ENCODE peak calls at places on chromosome 13, in ten cellular contexts. T, L, N, U, W, S, G, O, A and Y are unnamed samples.

GRCh38 chr13:98476106-98476505 is 100.8 kb downstream of the STK24 start:
- DNase-seq in T (no peak), L (no peak), N (peak; percentile 68), U (no peak), W (no peak), S (no peak), G (no peak), O (no peak), A (no peak), Y (no peak)

GRCh38 chr13:111533900-111534645 is 213.6 kb downstream of the TEX29 start:
- DNase-seq in T (no peak), L (no peak), N (no peak), U (no peak), W (no peak), S (no peak), G (no peak), O (no peak), A (no peak), Y (no peak)

GRCh38 chr13:46232281-46232680 is 20.6 kb downstream of the LRRC63 start:
- DNase-seq in T (no peak), L (no peak), N (no peak), U (no peak), W (no peak), S (peak; percentile 43), G (no peak), O (no peak), A (no peak), Y (no peak)

GRCh38 chr13:42964681-42965305 is 27.2 kb downstream of the EPSTI1 start:
- DNase-seq in T (no peak), L (no peak), N (no peak), U (no peak), W (no peak), S (peak; percentile 81), G (no peak), O (no peak), A (no peak), Y (no peak)

GRCh38 chr13:34620073-34620858 is 321.8 kb upstream of the NBEA start:
- DNase-seq in T (no peak), L (no peak), N (no peak), U (no peak), W (no peak), S (no peak), G (no peak), O (no peak), A (no peak), Y (no peak)

GRCh38 chr13:30577381-30577780 is 40.3 kb upstream of the USPL1 start:
- DNase-seq in T (no peak), L (no peak), N (peak; percentile 36), U (peak; percentile 88), W (no peak), S (peak; percentile 95), G (no peak), O (no peak), A (no peak), Y (no peak)

GRCh38 chr13:44449999-44450821 is 76.6 kb downstream of the SERP2 start:
- DNase-seq in T (no peak), L (no peak), N (no peak), U (no peak), W (no peak), S (no peak), G (no peak), O (no peak), A (no peak), Y (no peak)

GRCh38 chr13:39279077-39279476 is 240.8 kb downstream of the NHLRC3 start:
- DNase-seq in T (no peak), L (no peak), N (no peak), U (no peak), W (no peak), S (no peak), G (no peak), O (no peak), A (no peak), Y (no peak)

GRCh38 chr13:31898383-31899071 is 133.0 kb upstream of the FRY start:
- DNase-seq in T (no peak), L (no peak), N (no peak), U (peak; percentile 72), W (no peak), S (peak; percentile 45), G (no peak), O (no peak), A (no peak), Y (no peak)

GRCh38 chr13:46143239-46143701 is 38.4 kb upstream of the CPB2 start:
- DNase-seq in T (no peak), L (no peak), N (no peak), U (no peak), W (no peak), S (no peak), G (no peak), O (no peak), A (no peak), Y (no peak)

GRCh38 chr13:59012731-59013130 is 1151.0 kb downstream of the DIAPH3 start:
- DNase-seq in T (no peak), L (no peak), N (no peak), U (no peak), W (no peak), S (no peak), G (no peak), O (no peak), A (no peak), Y (no peak)

GRCh38 chr13:103803349-103803748 is 737.1 kb upstream of the SLC10A2 start:
- DNase-seq in T (no peak), L (no peak), N (no peak), U (no peak), W (no peak), S (no peak), G (no peak), O (no peak), A (no peak), Y (no peak)

GRCh38 chr13:68993154-68993553 is 1114.5 kb upstream of the ATXN8OS start:
- DNase-seq in T (no peak), L (no peak), N (no peak), U (no peak), W (no peak), S (no peak), G (no peak), O (no peak), A (no peak), Y (no peak)

GRCh38 chr13:35157143-35157755 is 215.2 kb downstream of the NBEA start:
- DNase-seq in T (peak; percentile 46), L (no peak), N (peak; percentile 28), U (peak; percentile 26), W (no peak), S (peak; percentile 67), G (peak; percentile 13), O (peak; percentile 33), A (no peak), Y (no peak)

GRCh38 chr13:98576963-98577822 is at the start of gene STK24:
- DNase-seq in T (peak; percentile 46), L (peak; percentile 77), N (peak; percentile 89), U (peak; percentile 55), W (peak; percentile 85), S (peak; percentile 84), G (peak; percentile 63), O (peak; percentile 77), A (peak; percentile 85), Y (peak; percentile 91)

GRCh38 chr13:33775339-33776108 is 42.4 kb upstream of the RFC3 start:
- DNase-seq in T (no peak), L (no peak), N (no peak), U (no peak), W (no peak), S (no peak), G (no peak), O (no peak), A (no peak), Y (no peak)

GRCh38 chr13:114244637-114245036 is 9.9 kb downstream of the CDC16 start:
- DNase-seq in T (no peak), L (no peak), N (no peak), U (no peak), W (no peak), S (no peak), G (no peak), O (peak; percentile 2), A (no peak), Y (no peak)

GRCh38 chr13:111110054-111110453 is 5.1 kb upstream of the ARHGEF7 start:
- DNase-seq in T (no peak), L (no peak), N (peak; percentile 1), U (no peak), W (no peak), S (no peak), G (no peak), O (no peak), A (no peak), Y (no peak)

GRCh38 chr13:92044351-92044750 is 645.9 kb downstream of the GPC5 start:
- DNase-seq in T (no peak), L (no peak), N (no peak), U (no peak), W (no peak), S (no peak), G (no peak), O (no peak), A (no peak), Y (no peak)

GRCh38 chr13:66657165-66657895 is 572.8 kb downstream of the PCDH9 start:
- DNase-seq in T (no peak), L (peak; percentile 77), N (no peak), U (no peak), W (no peak), S (peak; percentile 93), G (no peak), O (peak; percentile 55), A (peak; percentile 58), Y (no peak)

GRCh38 chr13:37791699-37792098 is 77.9 kb downstream of the TRPC4 start:
- DNase-seq in T (no peak), L (no peak), N (no peak), U (no peak), W (no peak), S (peak; percentile 54), G (no peak), O (no peak), A (no peak), Y (no peak)

GRCh38 chr13:26785845-26786630 is 25.5 kb upstream of the GPR12 start:
- DNase-seq in T (peak; percentile 76), L (peak; percentile 41), N (no peak), U (peak; percentile 61), W (no peak), S (peak; percentile 54), G (peak; percentile 70), O (peak; percentile 37), A (peak; percentile 31), Y (no peak)

GRCh38 chr13:59750860-59751259 is 412.9 kb downstream of the DIAPH3 start:
- DNase-seq in T (no peak), L (no peak), N (no peak), U (no peak), W (peak; percentile 74), S (peak; percentile 80), G (no peak), O (peak; percentile 20), A (no peak), Y (no peak)

GRCh38 chr13:26686285-26686684 is 74.3 kb downstream of the GPR12 start:
- DNase-seq in T (no peak), L (no peak), N (no peak), U (no peak), W (no peak), S (no peak), G (no peak), O (no peak), A (no peak), Y (no peak)

GRCh38 chr13:42119875-42120274 is 71.4 kb downstream of the DGKH start:
- DNase-seq in T (no peak), L (no peak), N (no peak), U (peak; percentile 2), W (no peak), S (no peak), G (no peak), O (no peak), A (no peak), Y (no peak)

GRCh38 chr13:40969169-40969901 is 49.8 kb downstream of the ELF1 start:
- DNase-seq in T (no peak), L (no peak), N (no peak), U (peak; percentile 71), W (no peak), S (no peak), G (no peak), O (no peak), A (no peak), Y (no peak)

GRCh38 chr13:50038266-50038665 is 23.0 kb downstream of the KCNRG start:
- DNase-seq in T (no peak), L (no peak), N (no peak), U (no peak), W (no peak), S (no peak), G (no peak), O (no peak), A (no peak), Y (no peak)

GRCh38 chr13:40193290-40194203 is 472.9 kb downstream of the FOXO1 start:
- DNase-seq in T (no peak), L (peak; percentile 28), N (no peak), U (no peak), W (no peak), S (peak; percentile 27), G (no peak), O (no peak), A (peak; percentile 41), Y (peak; percentile 34)